ENCODE peak calls at places on chromosomes 3 and 15, in four cellular contexts. H is CD8-positive, alpha-beta memory T cell; W is naive thymus-derived CD4-positive, alpha-beta T cell; S is colonic mucosa. J is an unnamed sample.

GRCh38 chr3:197038604-197039003 is 9.0 kb upstream of the MELTF start:
- DNase-seq in S (no peak), W (no peak), H (no peak), J (no peak)

GRCh38 chr15:99321477-99321876 is 70.2 kb downstream of the LRRC28 start:
- DNase-seq in S (no peak), H (no peak), W (no peak), J (no peak)

GRCh38 chr3:185469542-185469941 is 29.3 kb downstream of the TMEM41A start:
- DNase-seq in W (no peak), H (no peak), S (no peak), J (no peak)

GRCh38 chr3:183131735-183132134 is 30.8 kb downstream of the LAMP3 start:
- DNase-seq in S (no peak), W (no peak), H (no peak), J (no peak)

GRCh38 chr3:64244011-64244942 is 19.0 kb upstream of the PRICKLE2 start:
- DNase-seq in H (no peak), W (no peak), S (no peak), J (no peak)

GRCh38 chr15:77243716-77244401 is 172.9 kb upstream of the TSPAN3 start:
- DNase-seq in S (no peak), W (no peak), H (no peak), J (no peak)

GRCh38 chr15:61393949-61394348 is 164.8 kb upstream of the RORA start:
- DNase-seq in W (no peak), S (no peak), H (no peak), J (no peak)

GRCh38 chr15:69394556-69395282 is 19.4 kb upstream of the KIF23 start:
- DNase-seq in W (peak; percentile 51), H (peak; percentile 66), S (peak; percentile 82), J (peak; percentile 91)

GRCh38 chr3:180690061-180690460 is 10.8 kb upstream of the CCDC39 start:
- DNase-seq in H (no peak), W (no peak), S (no peak), J (no peak)

GRCh38 chr3:8755564-8756237 is 13.7 kb downstream of the OXTR start:
- DNase-seq in H (no peak), S (no peak), W (no peak), J (no peak)

GRCh38 chr3:182484682-182485081 is 308.6 kb upstream of the ATP11B start:
- DNase-seq in H (no peak), W (no peak), S (no peak), J (no peak)

GRCh38 chr3:109944836-109945235 is 607.5 kb upstream of the DPPA4 start:
- DNase-seq in W (no peak), S (no peak), H (no peak), J (no peak)

GRCh38 chr15:70156781-70157261 is 59.1 kb upstream of the TLE3 start:
- DNase-seq in W (no peak), S (no peak), H (no peak), J (peak; percentile 32)

GRCh38 chr15:34366271-34367043 is 539 bp downstream of the LPCAT4 start:
- DNase-seq in H (peak; percentile 30), W (peak; percentile 22), S (peak; percentile 91), J (no peak)
- H3K27ac ChIP-seq in H (peak overlapping the region; percentile 52), W (peak overlapping the region; percentile 68), S (peak overlapping the region; percentile 100), J (peak overlapping the region; percentile 96)

GRCh38 chr3:14418259-14418658 is 15.9 kb downstream of the SLC6A6 start:
- DNase-seq in W (no peak), S (peak; percentile 45), H (no peak), J (no peak)

GRCh38 chr3:14416453-14416852 is 14.0 kb downstream of the SLC6A6 start:
- DNase-seq in S (no peak), W (no peak), H (no peak), J (no peak)

GRCh38 chr3:14415501-14415900 is 13.1 kb downstream of the SLC6A6 start:
- DNase-seq in W (no peak), H (no peak), S (no peak), J (no peak)

GRCh38 chr3:14422016-14422963 is 19.9 kb downstream of the SLC6A6 start:
- DNase-seq in W (no peak), S (no peak), H (no peak), J (no peak)

DNA sequence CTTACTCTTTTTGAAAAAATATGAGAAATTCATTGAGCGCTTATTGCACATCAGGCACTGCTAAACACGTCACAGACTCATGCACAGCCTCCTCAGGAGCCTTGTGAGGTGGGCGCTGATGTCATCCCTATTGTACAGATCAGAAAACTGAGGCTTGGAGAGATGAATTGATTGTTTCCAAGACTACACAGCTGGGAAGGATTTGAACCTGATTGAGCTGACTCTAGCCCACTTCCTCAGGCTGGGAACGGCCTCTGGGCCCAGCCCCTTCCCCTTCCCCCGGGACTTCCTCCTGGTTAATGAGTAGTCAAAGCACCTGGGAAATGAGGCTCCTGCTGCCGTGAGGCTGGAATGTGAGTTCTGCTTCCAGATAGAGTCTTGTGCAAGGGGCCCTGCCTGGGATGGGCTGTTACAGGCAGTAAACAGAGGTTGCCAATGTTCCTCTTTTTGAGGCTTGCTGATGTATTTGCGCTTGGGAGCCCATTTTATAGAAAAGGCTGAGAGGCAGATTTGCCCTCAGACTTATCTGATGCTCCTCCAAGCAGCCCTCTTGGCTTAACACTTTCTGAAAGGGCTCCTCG is 16.4 kb downstream of the SLC6A6 start:
- DNase-seq in S (peak; percentile 57), H (no peak), W (no peak), J (no peak)
- H3K27ac ChIP-seq in S (peak overlapping the region; percentile 33), H (no peak overlapping the region), W (no peak overlapping the region), J (no peak overlapping the region)

DNA sequence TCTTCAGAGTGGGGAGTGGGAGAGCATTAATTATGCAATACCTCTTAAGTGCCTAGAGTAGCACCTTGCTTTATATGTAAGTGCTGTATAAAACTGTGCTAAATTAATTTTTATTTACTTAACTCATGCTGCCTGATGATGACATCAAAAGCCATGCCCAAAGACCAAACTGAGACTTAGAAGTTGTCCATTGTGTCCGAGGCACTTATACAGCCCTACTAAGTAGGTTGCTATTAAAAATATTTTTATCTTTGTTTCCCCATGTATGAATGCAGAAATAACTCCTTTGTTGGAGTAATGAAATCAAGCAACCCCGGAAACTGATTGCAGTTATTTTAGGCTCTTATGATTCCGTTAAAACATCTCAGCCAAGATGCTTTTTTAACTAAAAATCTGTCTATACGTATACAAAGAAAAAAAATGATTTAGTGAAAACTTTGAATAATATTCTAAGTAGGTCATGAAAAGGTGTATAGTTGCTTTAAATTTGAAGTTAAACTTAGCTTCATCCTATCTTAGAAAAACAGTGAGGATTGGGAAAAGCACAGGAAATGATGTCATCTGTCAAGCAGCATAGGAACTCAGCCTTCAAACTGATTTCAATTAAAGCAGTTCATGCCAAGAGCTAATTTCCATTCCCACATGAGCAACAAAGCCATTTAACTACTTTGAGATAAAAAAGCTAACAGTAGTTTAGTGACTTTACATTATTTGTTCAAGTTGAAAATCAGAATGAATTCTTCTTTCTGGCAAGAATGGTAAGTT is 43.0 kb downstream of the FBN1 start:
- DNase-seq in W (no peak), H (no peak), S (no peak), J (no peak)
- H3K27ac ChIP-seq in W (no peak overlapping the region), H (no peak overlapping the region), S (no peak overlapping the region), J (no peak overlapping the region)

DNA sequence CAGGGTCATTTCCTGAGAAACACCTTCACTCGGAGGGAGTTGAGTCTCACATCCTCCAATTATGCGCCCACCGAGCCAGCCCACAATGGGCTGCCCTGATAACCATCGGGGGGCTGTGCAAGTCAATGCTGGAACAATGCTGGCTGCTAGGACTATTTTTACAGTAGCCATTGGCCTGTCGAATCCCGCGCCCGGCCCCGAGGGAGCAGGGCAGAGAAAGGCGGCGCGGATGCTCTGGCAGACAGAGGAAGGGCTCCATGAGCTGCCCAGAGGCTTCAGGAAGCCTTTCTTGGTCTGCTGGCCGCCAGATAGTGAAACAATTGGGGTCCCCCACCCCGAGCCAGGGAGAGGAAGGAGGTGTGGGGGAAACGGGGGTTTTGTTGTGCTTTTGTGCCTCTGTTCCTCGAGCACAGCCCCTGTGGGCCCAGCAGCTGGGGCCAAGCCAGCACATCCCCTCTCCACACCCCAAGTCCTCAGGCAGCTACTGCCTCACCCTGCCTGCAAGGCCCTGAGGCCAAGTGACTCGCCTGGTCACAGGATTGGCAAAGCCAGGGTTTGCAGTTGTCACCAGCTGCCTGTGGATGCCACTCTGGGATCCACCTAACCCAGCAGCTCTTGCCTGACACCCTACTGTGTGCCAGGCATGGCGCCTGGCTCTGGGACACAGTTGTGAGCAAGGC is 39.0 kb downstream of the SLC6A6 start:
- DNase-seq in H (no peak), S (no peak), W (no peak), J (no peak)
- H3K27ac ChIP-seq in H (no peak overlapping the region), S (no peak overlapping the region), W (no peak overlapping the region), J (peak overlapping the region; percentile 51)

GRCh38 chr3:189721873-189722665 is 90.9 kb downstream of the TP63 start:
- DNase-seq in W (no peak), H (no peak), S (no peak), J (no peak)

GRCh38 chr3:189724366-189724765 is 93.2 kb downstream of the TP63 start:
- DNase-seq in W (no peak), H (no peak), S (no peak), J (no peak)

GRCh38 chr3:189726277-189726676 is 95.1 kb downstream of the TP63 start:
- DNase-seq in S (no peak), W (no peak), H (no peak), J (no peak)

GRCh38 chr3:189718215-189718614 is 87.0 kb downstream of the TP63 start:
- DNase-seq in W (no peak), H (no peak), S (no peak), J (no peak)

DNA sequence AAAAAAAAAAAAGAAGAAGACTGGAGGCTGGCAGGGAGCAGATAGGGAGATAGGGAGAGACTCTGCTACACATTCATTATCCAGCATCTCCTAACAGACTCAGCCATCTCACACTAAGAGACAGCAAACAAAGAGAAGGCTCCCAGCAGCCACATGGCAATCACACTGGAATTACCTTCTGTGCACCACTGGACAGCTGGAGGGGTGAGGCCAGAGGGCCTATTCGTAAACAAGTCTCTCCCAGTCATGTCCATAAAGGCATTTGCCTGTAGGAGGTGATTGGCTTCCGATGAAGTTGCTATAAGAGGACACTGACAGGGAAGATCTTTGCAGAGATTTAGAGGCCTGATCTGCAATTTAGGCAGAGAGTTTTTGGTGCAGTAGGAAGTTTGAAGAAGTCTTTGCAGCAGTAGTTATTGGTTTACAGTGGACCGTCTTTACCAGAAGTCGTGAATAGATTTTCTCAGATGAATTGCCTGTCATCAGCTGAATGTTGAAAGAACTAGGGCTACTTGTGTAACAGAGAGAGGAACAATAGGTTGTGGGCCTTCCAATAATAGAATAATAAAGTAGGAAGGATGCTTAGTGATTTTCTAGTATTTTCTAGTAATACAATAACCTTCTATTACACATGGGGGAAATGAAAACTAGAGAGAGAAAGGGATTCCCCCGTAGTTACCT is 89.7 kb downstream of the TP63 start:
- DNase-seq in W (no peak), S (no peak), H (no peak), J (no peak)
- H3K27ac ChIP-seq in W (no peak overlapping the region), S (no peak overlapping the region), H (no peak overlapping the region), J (no peak overlapping the region)

GRCh38 chr3:32794487-32795308 is 23.1 kb upstream of the TRIM71 start:
- DNase-seq in H (no peak), S (no peak), W (no peak), J (no peak)
- H3K27ac ChIP-seq in H (no peak overlapping the region), S (no peak overlapping the region), W (no peak overlapping the region), J (no peak overlapping the region)

DNA sequence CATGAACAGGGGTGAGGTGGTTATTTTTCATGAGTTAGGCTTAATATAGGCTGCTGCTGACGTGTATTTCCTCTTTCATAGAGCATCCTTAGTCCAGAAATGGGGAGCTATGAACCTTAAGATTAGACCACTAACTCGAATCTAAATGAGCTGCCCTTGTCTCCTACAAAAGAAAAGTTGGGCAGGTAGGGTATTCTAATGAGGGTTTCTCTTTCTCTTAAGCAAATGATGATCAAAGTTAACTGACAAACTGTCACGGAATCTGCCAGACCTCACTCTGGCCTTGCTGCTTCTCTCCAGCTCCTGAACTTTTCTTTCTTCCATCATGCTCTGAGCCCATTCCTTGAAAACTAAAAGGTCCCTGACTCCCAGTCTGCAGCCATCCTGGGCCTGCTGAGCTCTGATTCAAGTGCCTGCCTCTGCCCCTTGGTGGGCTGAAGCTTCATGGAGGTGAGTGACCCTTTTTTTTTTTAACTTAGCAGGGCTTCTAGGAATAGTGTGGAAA is at the start of gene TRIM69:
- DNase-seq in W (no peak), H (no peak), S (no peak), J (no peak)
- H3K27ac ChIP-seq in W (peak within 1 kb of the TSS; percentile 82), H (peak within 1 kb of the TSS; percentile 70), S (peak within 1 kb of the TSS; percentile 42), J (peak within 1 kb of the TSS; percentile 10)

J was measured in dorsolateral prefrontal cortex.